ENCODE peak calls at places on chromosomes 12 and 14, in nine cellular contexts. A, R, Y, T, X, C, D, P and L are unnamed samples.

GRCh38 chr12:95763809-95764253 is 26.7 kb downstream of the NTN4 start:
- DNase-seq in A (peak; percentile 80), R (peak; percentile 11), Y (no peak), T (no peak), X (no peak), C (peak; percentile 26), D (peak; percentile 30), P (peak; percentile 92), L (no peak)

GRCh38 chr12:102436867-102437266 is 43.5 kb downstream of the IGF1 start:
- DNase-seq in A (no peak), R (no peak), Y (no peak), T (no peak), X (no peak), C (no peak), D (peak; percentile 34), P (peak; percentile 7), L (no peak)

GRCh38 chr12:81095470-81096232 is 17.8 kb downstream of the ACSS3 start:
- DNase-seq in A (no peak), R (no peak), Y (no peak), T (no peak), X (no peak), C (no peak), D (peak; percentile 62), P (peak; percentile 40), L (no peak)

GRCh38 chr12:32896438-32897275 is at the start of gene PKP2:
- DNase-seq in A (no peak), R (no peak), Y (peak; percentile 50), T (no peak), X (peak; percentile 58), C (peak; percentile 94), D (peak; percentile 49), P (no peak), L (no peak)

GRCh38 chr14:34129927-34130552 is 179.2 kb upstream of the EGLN3 start:
- DNase-seq in A (no peak), R (no peak), Y (no peak), T (no peak), X (no peak), C (no peak), D (no peak), P (no peak), L (no peak)

GRCh38 chr12:48630346-48630745 is 51.7 kb downstream of the KANSL2 start:
- DNase-seq in A (no peak), R (no peak), Y (no peak), T (no peak), X (no peak), C (no peak), D (no peak), P (no peak), L (no peak)

GRCh38 chr12:92784795-92785562 is 82.2 kb downstream of the PLEKHG7 start:
- DNase-seq in A (peak; percentile 65), R (no peak), Y (peak; percentile 84), T (peak; percentile 49), X (no peak), C (peak; percentile 25), D (peak; percentile 88), P (peak; percentile 75), L (peak; percentile 84)

GRCh38 chr14:72154645-72155378 is 222.6 kb downstream of the RGS6 start:
- DNase-seq in A (no peak), R (no peak), Y (no peak), T (no peak), X (no peak), C (no peak), D (no peak), P (no peak), L (no peak)

GRCh38 chr14:87254331-87254730 is 738.7 kb downstream of the GALC start:
- DNase-seq in A (no peak), R (no peak), Y (no peak), T (no peak), X (no peak), C (no peak), D (no peak), P (no peak), L (no peak)

GRCh38 chr12:57893460-57894353 is 47.2 kb upstream of the CTDSP2 start:
- DNase-seq in A (peak; percentile 97), R (peak; percentile 74), Y (no peak), T (no peak), X (peak; percentile 93), C (peak; percentile 87), D (peak; percentile 90), P (peak; percentile 98), L (peak; percentile 21)

GRCh38 chr12:48717252-48717695 is 767 bp upstream of the CCNT1 start:
- DNase-seq in A (peak; percentile 2), R (no peak), Y (no peak), T (no peak), X (no peak), C (no peak), D (peak; percentile 8), P (peak; percentile 15), L (peak; percentile 61)

GRCh38 chr12:122880668-122881067 is 15.3 kb downstream of the VPS37B start:
- DNase-seq in A (peak; percentile 54), R (no peak), Y (no peak), T (no peak), X (no peak), C (no peak), D (peak; percentile 87), P (peak; percentile 75), L (peak; percentile 44)

GRCh38 chr14:104395941-104396681 is 183.5 kb upstream of the C14orf180 start:
- DNase-seq in A (no peak), R (no peak), Y (no peak), T (peak; percentile 46), X (no peak), C (peak; percentile 12), D (no peak), P (no peak), L (no peak)

GRCh38 chr12:4743046-4743445 is 22.8 kb downstream of the GALNT8 start:
- DNase-seq in A (no peak), R (no peak), Y (no peak), T (no peak), X (no peak), C (peak; percentile 60), D (no peak), P (no peak), L (no peak)

GRCh38 chr12:34396006-34396860 is 373.9 kb downstream of the ALG10 start:
- DNase-seq in A (no peak), R (no peak), Y (no peak), T (peak; percentile 32), X (peak; percentile 5), C (peak; percentile 10), D (no peak), P (no peak), L (no peak)

GRCh38 chr14:91229743-91230200 is 14.7 kb downstream of the GPR68 start:
- DNase-seq in A (peak; percentile 76), R (no peak), Y (no peak), T (peak; percentile 86), X (no peak), C (no peak), D (no peak), P (no peak), L (peak; percentile 94)

GRCh38 chr14:69932391-69932790 is 53.2 kb downstream of the SMOC1 start:
- DNase-seq in A (no peak), R (no peak), Y (no peak), T (no peak), X (no peak), C (no peak), D (no peak), P (no peak), L (no peak)

GRCh38 chr12:127811988-127812387 is 455.0 kb upstream of the TMEM132C start:
- DNase-seq in A (peak; percentile 87), R (no peak), Y (no peak), T (no peak), X (peak; percentile 57), C (peak; percentile 28), D (peak; percentile 61), P (peak; percentile 79), L (no peak)

GRCh38 chr14:105473033-105473676 is 1.5 kb upstream of the CRIP2 start:
- DNase-seq in A (no peak), R (no peak), Y (no peak), T (no peak), X (peak; percentile 44), C (no peak), D (no peak), P (no peak), L (no peak)
- H3K4me3 ChIP-seq in A (peak overlapping the region; percentile 60), R (peak overlapping the region; percentile 68), Y (no peak overlapping the region), T (peak overlapping the region; percentile 40), X (peak overlapping the region; percentile 92), C (no peak overlapping the region), D (peak overlapping the region; percentile 99), P (no peak overlapping the region), L (no peak overlapping the region)

GRCh38 chr12:26798669-26799068 is 34.3 kb downstream of the ITPR2 start:
- DNase-seq in A (no peak), R (no peak), Y (no peak), T (no peak), X (no peak), C (no peak), D (no peak), P (no peak), L (no peak)
- H3K4me3 ChIP-seq in A (no peak overlapping the region), R (no peak overlapping the region), Y (no peak overlapping the region), T (no peak overlapping the region), X (no peak overlapping the region), C (no peak overlapping the region), D (no peak overlapping the region), P (no peak overlapping the region), L (no peak overlapping the region)

GRCh38 chr14:36524220-36524837 is 4.3 kb upstream of the NKX2-1 start:
- DNase-seq in A (no peak), R (no peak), Y (no peak), T (no peak), X (no peak), C (no peak), D (no peak), P (no peak), L (no peak)

GRCh38 chr14:36520601-36521525 is 831 bp upstream of the NKX2-1 start:
- DNase-seq in A (peak; percentile 14), R (no peak), Y (peak; percentile 65), T (no peak), X (no peak), C (peak; percentile 46), D (no peak), P (peak; percentile 45), L (no peak)

GRCh38 chr14:36521598-36522345 is 1.7 kb upstream of the NKX2-1 start:
- DNase-seq in A (no peak), R (no peak), Y (no peak), T (no peak), X (no peak), C (no peak), D (no peak), P (no peak), L (no peak)

GRCh38 chr14:36522972-36523685 is 3.1 kb upstream of the NKX2-1 start:
- DNase-seq in A (no peak), R (no peak), Y (no peak), T (no peak), X (no peak), C (no peak), D (no peak), P (no peak), L (no peak)

GRCh38 chr14:36522347-36522971 is 2.4 kb upstream of the NKX2-1 start:
- DNase-seq in A (no peak), R (no peak), Y (no peak), T (no peak), X (no peak), C (no peak), D (no peak), P (no peak), L (no peak)
- H3K4me3 ChIP-seq in A (no peak overlapping the region), R (no peak overlapping the region), Y (no peak overlapping the region), T (no peak overlapping the region), X (no peak overlapping the region), C (no peak overlapping the region), D (no peak overlapping the region), P (no peak overlapping the region), L (no peak overlapping the region)

DNA sequence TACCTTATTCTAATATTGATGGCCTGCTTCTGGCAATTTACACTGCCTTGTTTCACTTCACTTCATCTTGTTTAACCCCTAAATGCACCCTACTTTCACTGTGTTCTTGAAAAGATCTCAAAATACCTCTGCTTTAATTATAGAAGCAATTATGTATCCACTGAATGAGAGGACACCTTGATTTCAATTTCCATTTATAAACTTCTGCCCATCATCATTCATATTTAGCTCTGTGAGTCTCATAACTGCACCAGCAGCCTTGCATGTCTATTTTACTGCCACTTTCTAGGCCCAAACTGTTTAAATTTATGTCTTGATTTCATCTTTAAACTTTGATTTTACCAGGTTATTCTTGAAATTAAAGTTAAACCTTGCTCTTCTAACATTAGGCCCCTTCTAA is 7.1 kb upstream of the DNAAF2 start:
- DNase-seq in A (no peak), R (no peak), Y (no peak), T (no peak), X (no peak), C (no peak), D (no peak), P (no peak), L (no peak)
- H3K4me3 ChIP-seq in A (no peak overlapping the region), R (no peak overlapping the region), Y (no peak overlapping the region), T (no peak overlapping the region), X (peak overlapping the region; percentile 37), C (no peak overlapping the region), D (no peak overlapping the region), P (no peak overlapping the region), L (no peak overlapping the region)